ENCODE peak calls at places on chromosomes 5 and 9, in seven cellular contexts. M is GM10248, I is GM20000, G is dorsolateral prefrontal cortex, H is B cell, D is CD14-positive monocyte, E is stomach. V is an unnamed sample.
A peak's percentile ranks its signal among the peaks of the same experiment; 100 is the strongest.

GRCh38 chr9:132794730-132795380 is 83.2 kb downstream of the AK8 start:
- DNase-seq in M (no peak), G (no peak), I (no peak), E (no peak), D (no peak), H (no peak), V (no peak)

GRCh38 chr9:1460143-1460769 is 410.1 kb downstream of the DMRT2 start:
- DNase-seq in D (no peak), E (no peak), H (no peak), M (peak; percentile 43), G (no peak), I (peak; percentile 59), V (peak; percentile 28)

GRCh38 chr9:72592501-72593403 is 71.3 kb downstream of the TMC1 start:
- DNase-seq in D (no peak), G (no peak), E (no peak), H (no peak), I (peak; percentile 52), M (peak; percentile 50), V (peak; percentile 9)

GRCh38 chr5:93006915-93007314 is 574.1 kb downstream of the NR2F1-AS1 start:
- DNase-seq in H (no peak), E (no peak), M (no peak), D (no peak), G (no peak), I (no peak), V (no peak)

GRCh38 chr5:81854485-81854884 is 103.6 kb upstream of the SSBP2 start:
- DNase-seq in D (no peak), E (no peak), I (no peak), M (no peak), H (no peak), G (no peak), V (no peak)

GRCh38 chr9:136709454-136710109 is 2.8 kb upstream of the DIPK1B start:
- DNase-seq in G (no peak), M (no peak), D (no peak), E (no peak), H (no peak), I (no peak), V (peak; percentile 7)

GRCh38 chr5:68332546-68332945 is 117.0 kb downstream of the PIK3R1 start:
- DNase-seq in I (no peak), H (no peak), G (no peak), E (no peak), D (no peak), M (no peak), V (no peak)

GRCh38 chr9:113250807-113251206 is 24.6 kb downstream of the CDC26 start:
- DNase-seq in G (no peak), I (no peak), E (no peak), D (no peak), M (no peak), H (no peak), V (no peak)

GRCh38 chr9:124469011-124469832 is 19.0 kb downstream of the ADGRD2 start:
- DNase-seq in E (no peak), M (no peak), H (no peak), I (no peak), G (no peak), D (no peak), V (no peak)

DNA sequence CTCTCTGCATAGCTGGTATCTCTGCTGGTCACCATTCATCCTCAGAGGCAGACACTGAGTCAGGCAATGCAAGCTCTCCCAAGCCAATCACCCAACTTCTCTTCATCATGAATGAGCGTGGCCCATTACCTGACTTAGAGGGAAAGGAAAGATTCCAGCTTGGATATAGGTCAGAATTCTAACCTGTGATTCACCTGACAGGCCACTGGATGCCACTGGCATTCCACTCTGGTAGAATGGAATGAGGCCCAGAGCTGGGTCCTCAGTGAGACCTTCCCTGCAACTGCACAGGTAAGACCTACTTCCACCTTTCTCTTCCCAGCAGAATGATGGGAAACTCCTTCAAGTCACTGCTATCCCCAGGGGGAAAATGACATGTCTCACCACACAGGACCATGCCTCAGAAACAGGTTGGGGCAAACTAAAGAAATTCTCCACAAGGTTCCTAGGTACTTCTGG is 62.1 kb downstream of the SUSD1 start:
- DNase-seq in M (peak; percentile 29), G (no peak), E (peak; percentile 53), I (peak; percentile 26), D (no peak), H (no peak), V (no peak)
- TF ChIP-seq CTCF in M (peak; percentile 50), G (no peak), E (peak; percentile 62), I (peak; percentile 25), D (peak; percentile 12), H (no peak), V (no peak)

GRCh38 chr9:107712390-107712789 is 222.8 kb upstream of the KLF4 start:
- DNase-seq in E (no peak), G (no peak), H (no peak), M (no peak), D (peak; percentile 67), I (no peak), V (no peak)
- TF ChIP-seq CTCF in E (no peak), G (no peak), H (no peak), M (no peak), D (peak; percentile 21), I (no peak), V (peak; percentile 19)

DNA sequence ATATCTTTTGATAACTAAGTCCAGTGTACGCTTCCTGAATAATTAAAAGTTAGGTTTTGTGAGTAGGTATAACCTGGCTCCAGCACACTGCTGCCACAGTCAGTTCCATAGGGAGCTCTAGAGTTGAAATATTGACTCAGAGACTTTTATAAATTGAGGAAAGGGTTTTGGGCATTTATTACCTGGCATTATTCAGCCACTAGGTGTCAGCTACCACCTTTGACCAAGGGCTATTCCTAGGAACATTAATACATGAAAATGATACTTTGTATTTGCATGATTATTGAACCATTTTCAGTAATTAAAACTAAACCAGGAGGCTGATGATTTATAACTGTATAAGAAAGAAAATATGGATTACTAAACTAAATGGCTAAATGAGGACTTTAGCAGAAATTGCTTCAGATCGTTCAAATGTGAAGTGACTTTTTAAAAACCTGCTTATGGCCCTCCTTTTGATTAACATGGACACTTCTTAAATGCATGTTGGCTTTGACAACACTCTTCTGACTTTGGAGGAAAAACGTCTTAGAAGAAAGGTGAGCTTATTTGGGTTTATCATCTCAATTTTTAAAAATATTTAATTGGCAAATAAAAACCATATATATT is 83.0 kb downstream of the SMC2 start:
- DNase-seq in I (no peak), H (no peak), E (no peak), D (no peak), M (no peak), G (no peak), V (no peak)
- TF ChIP-seq CTCF in I (peak; percentile 30), H (peak; percentile 20), E (no peak), D (no peak), M (peak; percentile 39), G (no peak), V (peak; percentile 50)

GRCh38 chr9:37053684-37054512 is 19.8 kb upstream of the PAX5 start:
- DNase-seq in I (no peak), H (no peak), M (no peak), D (no peak), G (no peak), E (no peak), V (no peak)

GRCh38 chr9:37056521-37056920 is 22.5 kb upstream of the PAX5 start:
- DNase-seq in D (no peak), M (no peak), E (no peak), H (no peak), G (no peak), I (no peak), V (no peak)

GRCh38 chr9:37054513-37054776 is 20.4 kb upstream of the PAX5 start:
- DNase-seq in M (no peak), I (no peak), D (no peak), E (no peak), G (no peak), H (no peak), V (no peak)

GRCh38 chr9:37060821-37061220 is 26.8 kb upstream of the PAX5 start:
- DNase-seq in H (no peak), I (no peak), M (no peak), D (no peak), G (no peak), E (no peak), V (no peak)

DNA sequence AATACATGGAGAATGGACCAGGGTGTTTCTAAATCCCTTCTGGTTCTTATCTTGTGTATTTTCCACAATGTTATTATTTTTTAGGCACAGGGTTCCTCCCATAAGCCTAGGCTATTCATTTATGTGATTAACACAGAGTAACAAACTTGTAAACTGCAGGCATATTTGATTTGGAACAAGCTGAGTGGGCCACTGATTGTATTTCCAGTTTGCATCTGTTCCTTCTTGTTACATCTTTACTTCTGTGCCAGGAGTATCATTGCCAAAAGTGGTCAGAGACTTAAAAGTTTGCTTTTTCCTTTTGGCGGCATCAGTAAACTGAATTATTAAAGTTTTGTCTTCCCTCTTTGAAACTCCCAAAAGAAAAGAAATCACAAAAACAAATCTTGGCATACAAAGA is 22.0 kb upstream of the PAX5 start:
- DNase-seq in D (no peak), H (no peak), I (no peak), E (no peak), G (no peak), M (no peak), V (no peak)
- TF ChIP-seq CTCF in D (no peak), H (no peak), I (no peak), E (no peak), G (no peak), M (no peak), V (no peak)

GRCh38 chr9:128621730-128622455 is 34.8 kb downstream of the DYNC2I2 start:
- DNase-seq in I (no peak), G (no peak), M (no peak), E (no peak), H (no peak), D (no peak), V (no peak)
- TF ChIP-seq CTCF in I (no peak), G (no peak), M (no peak), E (no peak), H (no peak), D (no peak), V (no peak)

DNA sequence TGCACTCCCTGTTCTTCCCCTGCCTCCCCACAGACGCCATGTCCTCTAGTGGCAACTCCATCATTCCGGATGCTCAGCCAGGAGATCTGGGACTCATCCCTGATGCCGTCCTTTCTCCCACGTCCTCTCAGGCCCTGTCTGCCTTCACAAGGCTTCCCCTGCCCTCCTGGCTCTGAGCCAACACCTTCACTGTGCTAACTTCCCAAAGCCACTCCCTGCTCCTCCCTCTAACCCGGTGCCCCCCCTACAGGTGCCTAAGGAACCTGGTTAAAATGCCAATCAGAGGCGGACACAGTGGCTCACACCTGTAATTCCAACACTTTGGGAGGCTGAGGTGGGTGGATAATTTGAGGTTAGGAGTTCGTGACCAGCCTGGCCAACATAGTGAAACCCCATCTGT is 67.6 kb downstream of the LMX1B start:
- DNase-seq in G (no peak), M (no peak), D (no peak), I (no peak), E (no peak), H (no peak), V (no peak)
- TF ChIP-seq CTCF in G (no peak), M (no peak), D (no peak), I (no peak), E (no peak), H (no peak), V (no peak)

DNA sequence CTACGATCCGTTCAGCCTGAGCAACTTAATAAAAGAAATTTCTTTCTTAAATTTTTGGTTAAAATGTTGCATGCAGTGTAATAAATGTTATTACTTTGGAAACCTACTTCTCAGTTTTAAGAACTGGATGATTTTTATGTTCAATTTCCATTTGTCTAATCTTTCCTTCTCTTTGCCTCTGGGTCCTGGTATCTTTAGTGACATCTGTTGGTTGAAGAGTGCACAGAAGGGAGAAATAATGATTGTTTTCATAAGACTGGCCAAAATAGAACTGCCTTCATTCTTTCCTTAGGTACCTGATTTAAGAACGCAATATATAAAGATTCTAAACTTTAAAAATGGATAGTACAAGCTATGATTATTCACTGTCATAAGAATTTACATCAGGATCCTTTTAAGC is 83.0 kb upstream of the TLX3 start:
- DNase-seq in D (no peak), G (no peak), I (no peak), E (no peak), M (no peak), H (no peak), V (no peak)
- TF ChIP-seq CTCF in D (no peak), G (no peak), I (no peak), E (no peak), M (no peak), H (no peak), V (no peak)

V was measured in endothelial cell.